ENCODE peak calls at places on chromosomes 11 and 22, in four cellular contexts. U is T-helper 1 cell, P is AG04450, F is EL. N is an unnamed sample.

GRCh38 chr22:43835736-43836135 is 23.6 kb upstream of the EFCAB6 start:
- DNase-seq in U (no peak), P (no peak), F (no peak), N (no peak)

GRCh38 chr22:36141481-36141880 is 19.1 kb downstream of the APOL3 start:
- DNase-seq in U (no peak), P (no peak), F (no peak), N (no peak)

GRCh38 chr22:49297286-49297870 is 530.3 kb downstream of the BRD1 start:
- DNase-seq in U (no peak), P (no peak), F (no peak), N (no peak)

GRCh38 chr11:22920939-22921565 is 60.8 kb upstream of the CCDC179 start:
- DNase-seq in U (no peak), P (peak; percentile 46), F (peak; percentile 57), N (peak; percentile 31)

GRCh38 chr11:126917531-126918204 is 82.9 kb downstream of the KIRREL3 start:
- DNase-seq in U (no peak), P (peak; percentile 94), F (peak; percentile 98), N (no peak)

GRCh38 chr11:12112731-12113130 is 2.3 kb downstream of the MICAL2 start:
- DNase-seq in U (no peak), P (no peak), F (no peak), N (no peak)

GRCh38 chr22:31490496-31490925 is 869 bp upstream of the EIF4ENIF1 start:
- DNase-seq in U (peak; percentile 32), P (peak; percentile 36), F (peak; percentile 80), N (no peak)

GRCh38 chr22:49134076-49134475 is 693.6 kb downstream of the BRD1 start:
- DNase-seq in U (no peak), P (no peak), F (no peak), N (no peak)

GRCh38 chr11:59616396-59616982 is 915 bp upstream of the OSBP start:
- DNase-seq in U (no peak), P (no peak), F (no peak), N (no peak)

GRCh38 chr11:30889116-30889765 is 303.1 kb upstream of the MPPED2 start:
- DNase-seq in U (no peak), P (no peak), F (no peak), N (no peak)

GRCh38 chr11:112564228-112564955 is 303.7 kb upstream of the PLET1 start:
- DNase-seq in U (no peak), P (peak; percentile 53), F (peak; percentile 18), N (no peak)

GRCh38 chr11:32462296-32462695 is 27.0 kb upstream of the WT1 start:
- DNase-seq in U (no peak), P (no peak), F (no peak), N (no peak)

GRCh38 chr11:44036811-44037657 is 10.7 kb upstream of the ACCSL start:
- DNase-seq in U (no peak), P (peak; percentile 60), F (peak; percentile 80), N (peak; percentile 22)

GRCh38 chr22:42300286-42301071 is 30.0 kb upstream of the TCF20 start:
- DNase-seq in U (no peak), P (no peak), F (no peak), N (no peak)

GRCh38 chr11:44308923-44309482 is 936 bp downstream of the ALX4 start:
- DNase-seq in U (no peak), P (no peak), F (peak; percentile 46), N (no peak)

GRCh38 chr11:16359369-16359768 is 3.0 kb upstream of the SOX6 start:
- DNase-seq in U (no peak), P (no peak), F (no peak), N (no peak)

GRCh38 chr11:124174001-124174400 is 9.1 kb upstream of the OR10D3 start:
- DNase-seq in U (no peak), P (peak; percentile 24), F (peak; percentile 13), N (peak; percentile 73)

GRCh38 chr11:12502950-12503579 is 125.7 kb downstream of the PARVA start:
- DNase-seq in U (no peak), P (no peak), F (peak; percentile 34), N (no peak)

GRCh38 chr22:43351966-43352345 is 8.8 kb upstream of the SCUBE1 start:
- DNase-seq in U (no peak), P (no peak), F (no peak), N (no peak)

GRCh38 chr22:26672060-26672471 is 14.7 kb downstream of the MIAT start:
- DNase-seq in U (peak; percentile 20), P (no peak), F (no peak), N (no peak)

GRCh38 chr11:1330473-1330872 is 21.0 kb upstream of the TOLLIP start:
- DNase-seq in U (no peak), P (no peak), F (no peak), N (no peak)

GRCh38 chr22:24434472-24435322 is 7.3 kb downstream of the ADORA2A start:
- DNase-seq in U (peak; percentile 54), P (no peak), F (no peak), N (no peak)

GRCh38 chr11:61888043-61888442 is 3.3 kb downstream of the FADS3 start:
- DNase-seq in U (no peak), P (no peak), F (peak; percentile 98), N (peak; percentile 91)

GRCh38 chr22:45738206-45738605 is 66.6 kb downstream of the ATXN10 start:
- DNase-seq in U (no peak), P (no peak), F (peak; percentile 53), N (no peak)

GRCh38 chr11:43366597-43367121 is 7.9 kb downstream of the TTC17 start:
- DNase-seq in U (no peak), P (peak; percentile 57), F (peak; percentile 60), N (no peak)

GRCh38 chr11:74253361-74253760 is 58.1 kb downstream of the P4HA3 start:
- DNase-seq in U (no peak), P (no peak), F (no peak), N (no peak)

N was measured in glomerular endothelial cell.